ENCODE peak calls at places on chromosomes 6 and 20, in ten cellular contexts. N, A, M, C, U, P, W, R, L and Z are unnamed samples.

GRCh38 chr20:36462440-36463211 is 78.7 kb upstream of the MYL9 start:
- DNase-seq in C (peak; percentile 42), W (peak; percentile 53), L (peak; percentile 80), R (peak; percentile 51), M (peak; percentile 60), U (no peak), P (no peak), A (no peak), N (peak; percentile 30), Z (no peak)

GRCh38 chr20:33611106-33611505 is 51.0 kb upstream of the C20orf144 start:
- DNase-seq in W (no peak), C (no peak), L (no peak), A (no peak), N (no peak), P (peak; percentile 2), R (no peak), U (no peak), M (no peak), Z (no peak)

GRCh38 chr6:106084973-106085686 is 1.0 kb upstream of the PRDM1 start:
- DNase-seq in N (no peak), R (no peak), C (no peak), W (peak; percentile 68), U (no peak), A (peak; percentile 58), P (no peak), M (no peak), L (no peak), Z (no peak)

GRCh38 chr20:5720696-5721095 is 29.5 kb upstream of the SHLD1 start:
- DNase-seq in L (no peak), A (peak; percentile 44), M (no peak), P (no peak), U (no peak), R (no peak), C (no peak), N (no peak), W (no peak), Z (no peak)

GRCh38 chr6:21731411-21732031 is 138.0 kb downstream of the SOX4 start:
- DNase-seq in M (peak; percentile 37), W (peak; percentile 35), A (peak; percentile 68), R (peak; percentile 64), L (no peak), N (no peak), C (peak; percentile 74), U (no peak), P (no peak), Z (no peak)

GRCh38 chr20:52905235-52905634 is 66.9 kb upstream of the TSHZ2 start:
- DNase-seq in A (no peak), P (no peak), M (no peak), R (no peak), C (no peak), W (no peak), U (no peak), N (no peak), L (no peak), Z (no peak)

GRCh38 chr6:133805876-133806275 is 83.0 kb upstream of the TCF21 start:
- DNase-seq in P (no peak), A (no peak), R (no peak), L (no peak), M (no peak), U (no peak), N (no peak), C (no peak), W (no peak), Z (no peak)

GRCh38 chr6:152571089-152571488 is 66.1 kb downstream of the SYNE1 start:
- DNase-seq in M (no peak), C (no peak), W (no peak), N (no peak), P (no peak), L (no peak), U (no peak), A (peak; percentile 58), R (no peak), Z (no peak)

GRCh38 chr6:115838763-115839401 is 221.8 kb downstream of the FRK start:
- DNase-seq in U (no peak), M (peak; percentile 57), C (peak; percentile 61), A (peak; percentile 26), W (peak; percentile 46), L (no peak), P (peak; percentile 33), R (peak; percentile 53), N (peak; percentile 51), Z (no peak)

GRCh38 chr6:157982580-157983438 is 1.1 kb downstream of the SYNJ2 start:
- DNase-seq in P (peak; percentile 25), A (peak; percentile 70), N (no peak), R (no peak), M (no peak), L (no peak), W (peak; percentile 59), U (no peak), C (peak; percentile 49), Z (no peak)

GRCh38 chr6:134063121-134063965 is 10.9 kb upstream of the SLC2A12 start:
- DNase-seq in A (peak; percentile 44), N (no peak), P (peak; percentile 11), W (no peak), M (no peak), C (no peak), R (no peak), U (no peak), L (no peak), Z (no peak)

GRCh38 chr6:148760568-148761531 is 14.0 kb downstream of the UST start:
- DNase-seq in A (peak; percentile 97), L (peak; percentile 63), W (peak; percentile 98), R (no peak), C (no peak), M (peak; percentile 59), P (peak; percentile 30), N (no peak), U (peak; percentile 71), Z (no peak)

GRCh38 chr20:12391099-12391498 is 473.4 kb downstream of the BTBD3 start:
- DNase-seq in C (no peak), P (no peak), R (no peak), W (no peak), A (no peak), N (no peak), U (no peak), M (no peak), L (no peak), Z (no peak)

GRCh38 chr20:52524865-52525264 is 333.3 kb upstream of the ZFP64 start:
- DNase-seq in A (no peak), P (no peak), C (no peak), M (no peak), U (no peak), N (no peak), W (no peak), R (no peak), L (no peak), Z (no peak)

GRCh38 chr20:46438156-46438750 is 31.8 kb upstream of the ELMO2 start:
- DNase-seq in W (peak; percentile 48), U (no peak), L (no peak), M (no peak), C (peak; percentile 49), P (peak; percentile 37), R (peak; percentile 67), N (peak; percentile 40), A (peak; percentile 67), Z (no peak)
- TF ChIP-seq CTCF in W (peak; percentile 44), U (peak; percentile 48), L (peak; percentile 45), M (no peak), C (peak; percentile 38), P (peak; percentile 48), R (no peak), N (peak; percentile 64), A (peak; percentile 67), Z (no peak)

DNA sequence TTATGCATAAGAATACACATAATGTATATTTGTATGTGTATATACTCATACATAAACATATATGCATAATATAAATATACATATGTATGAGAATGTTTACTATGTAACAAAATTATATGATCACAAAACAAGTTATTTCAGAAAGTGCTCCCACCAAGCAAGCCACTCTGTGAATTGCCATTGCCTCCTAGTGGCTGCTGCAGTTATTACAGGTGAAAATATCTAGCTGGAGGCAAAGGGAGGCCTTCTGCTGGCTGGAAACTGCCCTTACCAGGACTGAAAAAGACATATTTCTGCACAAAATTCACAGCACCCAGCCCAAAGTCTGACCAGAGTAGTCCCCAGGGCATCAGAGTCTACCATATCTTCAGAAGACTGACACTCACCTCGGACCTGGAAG is 14.4 kb upstream of the ADAM33 start:
- DNase-seq in L (no peak), M (no peak), C (no peak), A (no peak), R (no peak), N (no peak), P (no peak), W (peak; percentile 41), U (no peak), Z (no peak)
- TF ChIP-seq CTCF in L (peak; percentile 28), M (no peak), C (no peak), A (peak; percentile 65), R (peak; percentile 36), N (peak; percentile 62), P (peak; percentile 48), W (peak; percentile 61), U (peak; percentile 58), Z (no peak)

GRCh38 chr6:108873971-108874370 is 25.7 kb downstream of the ARMC2 start:
- DNase-seq in M (no peak), L (no peak), U (no peak), A (no peak), R (no peak), N (no peak), W (no peak), C (no peak), P (no peak), Z (no peak)

GRCh38 chr6:108872001-108872974 is 24.1 kb downstream of the ARMC2 start:
- DNase-seq in N (no peak), P (no peak), M (no peak), U (no peak), L (no peak), W (no peak), A (no peak), R (no peak), C (no peak), Z (no peak)

GRCh38 chr6:108874470-108875160 is 26.4 kb downstream of the ARMC2 start:
- DNase-seq in C (no peak), N (no peak), P (no peak), A (peak; percentile 86), U (no peak), L (no peak), W (peak; percentile 86), M (no peak), R (no peak), Z (no peak)

GRCh38 chr6:108875161-108875555 is 26.9 kb downstream of the ARMC2 start:
- DNase-seq in R (no peak), A (no peak), L (no peak), M (no peak), W (no peak), N (no peak), C (no peak), P (no peak), U (no peak), Z (no peak)

DNA sequence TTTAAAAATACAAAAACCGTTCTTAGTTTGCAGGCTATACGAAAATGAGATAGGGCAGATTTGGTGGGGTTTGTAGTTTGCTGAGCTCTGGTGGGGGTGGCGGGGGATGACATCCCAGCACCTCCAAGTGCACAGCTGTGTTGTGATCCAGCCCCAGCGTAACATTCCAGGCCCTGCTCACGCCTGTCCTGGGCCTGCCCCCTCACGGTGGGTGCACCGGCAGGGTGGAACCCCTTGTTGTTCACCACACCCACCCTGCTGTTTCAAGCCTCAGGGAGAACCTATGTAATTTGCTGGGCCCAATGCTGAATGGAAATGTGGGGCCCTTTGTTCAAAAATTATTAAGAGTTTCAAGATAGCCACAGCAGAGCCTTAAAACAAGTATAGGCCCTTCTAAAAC is 25.0 kb downstream of the ARMC2 start:
- DNase-seq in W (no peak), N (no peak), M (no peak), P (no peak), U (no peak), R (no peak), L (no peak), C (no peak), A (no peak), Z (no peak)
- TF ChIP-seq CTCF in W (no peak), N (no peak), M (no peak), P (no peak), U (no peak), R (no peak), L (no peak), C (no peak), A (no peak), Z (no peak)

GRCh38 chr6:41442800-41443501 is 103.2 kb upstream of the FOXP4 start:
- DNase-seq in C (peak; percentile 61), N (peak; percentile 24), W (peak; percentile 61), U (no peak), L (peak; percentile 50), M (peak; percentile 93), R (no peak), A (peak; percentile 75), P (peak; percentile 92), Z (no peak)
- TF ChIP-seq CTCF in C (peak; percentile 82), N (peak; percentile 44), W (peak; percentile 44), U (peak; percentile 62), L (peak; percentile 48), M (peak; percentile 83), R (no peak), A (peak; percentile 75), P (peak; percentile 70), Z (no peak)